ENCODE peak calls at places on chromosomes 5 and 9, in seven cellular contexts. One of them, this sample, is unnamed.

GRCh38 chr5:168683247-168683926 is 104.2 kb upstream of the PANK3 start:
- DNase-seq in CD8-positive, alpha-beta T cell: peak
- DNase-seq in caudate nucleus: no peak
- DNase-seq in effector memory CD4-positive, alpha-beta T cell: no peak
- DNase-seq in head of caudate nucleus: no peak
- DNase-seq in mesendoderm: no peak
- DNase-seq in GM13977: no peak
- DNase-seq in this sample: no peak

GRCh38 chr9:116391306-116391900 is 237.8 kb downstream of the PAPPA start:
- DNase-seq in CD8-positive, alpha-beta T cell: no peak
- DNase-seq in caudate nucleus: no peak
- DNase-seq in effector memory CD4-positive, alpha-beta T cell: no peak
- DNase-seq in head of caudate nucleus: no peak
- DNase-seq in mesendoderm: peak
- DNase-seq in GM13977: no peak
- DNase-seq in this sample: no peak

GRCh38 chr9:70113403-70114022 is 69.9 kb downstream of the MAMDC2 start:
- DNase-seq in CD8-positive, alpha-beta T cell: no peak
- DNase-seq in caudate nucleus: peak
- DNase-seq in effector memory CD4-positive, alpha-beta T cell: no peak
- DNase-seq in head of caudate nucleus: peak
- DNase-seq in mesendoderm: peak
- DNase-seq in GM13977: peak
- DNase-seq in this sample: no peak

GRCh38 chr9:98977813-98978212 is 34.1 kb downstream of the COL15A1 start:
- DNase-seq in CD8-positive, alpha-beta T cell: no peak
- DNase-seq in caudate nucleus: no peak
- DNase-seq in effector memory CD4-positive, alpha-beta T cell: no peak
- DNase-seq in head of caudate nucleus: no peak
- DNase-seq in mesendoderm: no peak
- DNase-seq in GM13977: no peak
- DNase-seq in this sample: no peak

GRCh38 chr5:41636605-41637004 is 126.2 kb upstream of the PLCXD3 start:
- DNase-seq in CD8-positive, alpha-beta T cell: no peak
- DNase-seq in caudate nucleus: no peak
- DNase-seq in effector memory CD4-positive, alpha-beta T cell: no peak
- DNase-seq in head of caudate nucleus: no peak
- DNase-seq in mesendoderm: peak
- DNase-seq in GM13977: peak
- DNase-seq in this sample: no peak

GRCh38 chr5:25713259-25713658 is 1068.5 kb upstream of the CDH10 start:
- DNase-seq in CD8-positive, alpha-beta T cell: no peak
- DNase-seq in caudate nucleus: no peak
- DNase-seq in effector memory CD4-positive, alpha-beta T cell: no peak
- DNase-seq in head of caudate nucleus: no peak
- DNase-seq in mesendoderm: peak
- DNase-seq in GM13977: no peak
- DNase-seq in this sample: no peak

GRCh38 chr9:133876144-133876543 is 116.0 kb downstream of the VAV2 start:
- DNase-seq in CD8-positive, alpha-beta T cell: no peak
- DNase-seq in caudate nucleus: no peak
- DNase-seq in effector memory CD4-positive, alpha-beta T cell: no peak
- DNase-seq in head of caudate nucleus: no peak
- DNase-seq in mesendoderm: peak
- DNase-seq in GM13977: no peak
- DNase-seq in this sample: no peak

GRCh38 chr5:31463341-31463740 is 68.6 kb downstream of the DROSHA start:
- DNase-seq in CD8-positive, alpha-beta T cell: no peak
- DNase-seq in caudate nucleus: no peak
- DNase-seq in effector memory CD4-positive, alpha-beta T cell: no peak
- DNase-seq in head of caudate nucleus: no peak
- DNase-seq in mesendoderm: no peak
- DNase-seq in GM13977: no peak
- DNase-seq in this sample: no peak

This sample was measured in natural killer cell treated with Interleukin-12 subunit alpha and Interleukin-12 subunit beta and Interleukin-15 and Interleukin-18, amount 100 ng/mL, for 72 hours.